ENCODE peak calls at places on chromosomes 2 and 18, in six cellular contexts. P is GM23248, V is ovary, T is stomach, Y is esophagus squamous epithelium, S is heart left ventricle. G is an unnamed sample.

GRCh38 chr18:2881088-2881487 is 34.3 kb downstream of the EMILIN2 start:
- DNase-seq in P (peak), S (no peak), T (no peak), V (no peak), Y (no peak), G (no peak)

GRCh38 chr2:43228782-43229659 is 2.6 kb upstream of the ZFP36L2 start:
- DNase-seq in S (no peak), T (no peak), Y (no peak), P (peak), V (no peak), G (no peak)

GRCh38 chr2:70964596-70965386 is 13.6 kb upstream of the ANKRD53 start:
- DNase-seq in T (peak), Y (no peak), P (peak), S (peak), V (peak), G (no peak)

GRCh38 chr2:11375025-11375688 is 30.7 kb upstream of the ROCK2 start:
- DNase-seq in V (no peak), S (no peak), P (no peak), T (no peak), Y (no peak), G (peak)

GRCh38 chr2:137659616-137660015 is 304.7 kb upstream of the HNMT start:
- DNase-seq in P (peak), S (no peak), V (no peak), Y (no peak), T (no peak), G (no peak)

GRCh38 chr2:231557571-231558217 is 27.4 kb upstream of the NMUR1 start:
- DNase-seq in S (peak), Y (peak), P (peak), V (peak), T (peak), G (peak)

GRCh38 chr18:40152859-40153258 is 1802.2 kb upstream of the PIK3C3 start:
- DNase-seq in Y (no peak), S (no peak), T (no peak), V (no peak), P (peak), G (no peak)

GRCh38 chr18:65753520-65753919 is 2.7 kb downstream of the CDH7 start:
- DNase-seq in P (no peak), T (no peak), V (no peak), S (no peak), Y (no peak), G (peak)

GRCh38 chr2:204753841-204754240 is 208.6 kb downstream of the PARD3B start:
- DNase-seq in Y (no peak), S (no peak), T (no peak), P (peak), V (no peak), G (no peak)

GRCh38 chr18:46099463-46099862 is 1.4 kb upstream of the ATP5F1A start:
- DNase-seq in Y (no peak), V (no peak), T (no peak), P (no peak), S (no peak), G (no peak)

GRCh38 chr18:11146238-11146946 is 3.0 kb downstream of the PIEZO2 start:
- DNase-seq in S (peak), T (no peak), P (no peak), Y (no peak), V (no peak), G (no peak)

GRCh38 chr18:23177433-23178072 is 42.3 kb downstream of the CABLES1 start:
- DNase-seq in T (no peak), P (no peak), S (no peak), Y (no peak), V (no peak), G (no peak)

GRCh38 chr2:26471278-26471677 is 6.6 kb downstream of the OTOF start:
- DNase-seq in P (no peak), Y (no peak), T (no peak), V (no peak), S (no peak), G (no peak)

GRCh38 chr2:188798159-188798558 is 176.0 kb upstream of the COL3A1 start:
- DNase-seq in S (no peak), P (peak), Y (no peak), V (no peak), T (no peak), G (peak)

GRCh38 chr2:102301867-102302362 is 9.4 kb upstream of the IL1RL1 start:
- DNase-seq in Y (no peak), P (peak), S (no peak), V (no peak), T (no peak), G (no peak)

GRCh38 chr18:43651067-43651466 is 373.8 kb upstream of the SYT4 start:
- DNase-seq in V (no peak), S (no peak), Y (no peak), T (no peak), P (no peak), G (no peak)

GRCh38 chr18:57561728-57562423 is 24.6 kb downstream of the FECH start:
- DNase-seq in T (no peak), P (peak), S (no peak), Y (no peak), V (no peak), G (peak)

GRCh38 chr2:69955029-69955428 is 6.4 kb downstream of the ASPRV1 start:
- DNase-seq in V (no peak), P (peak), Y (no peak), S (no peak), T (no peak), G (no peak)

GRCh38 chr2:193240752-193241151 is 1046.0 kb upstream of the TMEFF2 start:
- DNase-seq in T (no peak), S (no peak), V (no peak), Y (no peak), P (peak), G (peak)

GRCh38 chr2:228875152-228875875 is 395.8 kb downstream of the PID1 start:
- DNase-seq in P (peak), V (no peak), S (no peak), Y (no peak), T (no peak), G (peak)

GRCh38 chr2:187959821-187960220 is 331.9 kb upstream of the GULP1 start:
- DNase-seq in S (no peak), P (peak), V (no peak), T (no peak), Y (no peak), G (no peak)

GRCh38 chr2:219127236-219127635 is 33.4 kb downstream of the NHEJ1 start:
- DNase-seq in P (no peak), V (no peak), T (no peak), S (no peak), Y (no peak), G (no peak)

GRCh38 chr2:17915099-17915498 is 36.6 kb downstream of the KCNS3 start:
- DNase-seq in V (no peak), Y (no peak), T (no peak), S (no peak), P (no peak), G (no peak)

GRCh38 chr2:7027436-7027835 is 110.2 kb downstream of the RNF144A start:
- DNase-seq in Y (no peak), V (no peak), P (no peak), T (no peak), S (no peak), G (no peak)

GRCh38 chr2:136932700-136933099 is 167.4 kb downstream of the THSD7B start:
- DNase-seq in P (peak), T (no peak), V (no peak), S (no peak), Y (no peak), G (peak)

GRCh38 chr2:34738691-34739090 is 1139.6 kb upstream of the FAM98A start:
- DNase-seq in Y (no peak), S (no peak), V (no peak), T (no peak), P (no peak), G (peak)

GRCh38 chr2:206611736-206612135 is 30.6 kb upstream of the FAM237A start:
- DNase-seq in V (no peak), Y (no peak), T (no peak), P (no peak), S (no peak), G (no peak)

GRCh38 chr2:227205701-227206100 is 41.3 kb downstream of the COL4A3 start:
- DNase-seq in S (no peak), P (no peak), Y (no peak), T (no peak), V (no peak), G (no peak)

GRCh38 chr18:26941608-26942007 is 76.1 kb upstream of the AQP4 start:
- DNase-seq in P (no peak), S (no peak), Y (no peak), V (no peak), T (no peak), G (no peak)

GRCh38 chr2:207282916-207283315 is 117.2 kb upstream of the KLF7 start:
- DNase-seq in T (no peak), Y (no peak), P (peak), V (no peak), S (no peak), G (no peak)

GRCh38 chr2:218852911-218853667 is 6.5 kb upstream of the WNT6 start:
- DNase-seq in V (peak), T (peak), S (no peak), Y (no peak), P (peak), G (peak)

GRCh38 chr18:8196238-8196637 is 413.0 kb upstream of the RAB12 start:
- DNase-seq in S (no peak), T (no peak), V (no peak), Y (no peak), P (no peak), G (no peak)

GRCh38 chr18:8186413-8186812 is 422.8 kb upstream of the RAB12 start:
- DNase-seq in V (no peak), S (no peak), T (no peak), P (no peak), Y (no peak), G (no peak)

GRCh38 chr18:8188196-8188595 is 421.0 kb upstream of the RAB12 start:
- DNase-seq in Y (no peak), T (no peak), V (no peak), P (peak), S (no peak), G (peak)

DNA sequence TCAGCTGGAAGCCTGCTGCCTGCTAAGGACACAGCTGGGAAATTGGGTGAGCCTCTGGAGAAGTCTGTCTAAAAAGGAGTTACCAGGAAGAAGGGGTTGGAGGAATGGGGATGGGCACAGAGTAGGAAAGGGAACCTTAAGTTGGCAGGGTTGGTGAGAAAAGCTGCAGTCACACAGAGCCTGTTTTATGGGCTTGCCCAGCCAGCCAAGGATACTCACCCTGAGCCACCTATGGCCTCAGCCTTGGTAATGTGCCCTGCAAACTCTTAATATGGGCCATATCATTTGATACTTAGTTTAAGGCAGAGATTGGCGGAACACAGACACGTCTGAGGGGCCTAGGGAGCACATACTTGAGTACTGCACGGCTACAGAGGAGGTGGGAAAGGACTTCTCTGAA is 418.3 kb upstream of the RAB12 start:
- DNase-seq in S (no peak), V (no peak), P (no peak), T (no peak), Y (no peak), G (no peak)
- H3K27ac ChIP-seq in S (no peak), V (no peak), P (no peak), T (no peak), Y (no peak), G (no peak)

GRCh38 chr2:28896906-28897305 is 2.4 kb downstream of the WDR43 start:
- DNase-seq in S (no peak), T (no peak), Y (no peak), P (peak), V (no peak), G (no peak)
- H3K4me3 ChIP-seq in S (no peak), T (no peak), Y (no peak), P (peak), V (no peak), G (no peak)

GRCh38 chr2:33509908-33510588 is 33.6 kb downstream of the RASGRP3 start:
- DNase-seq in V (no peak), S (no peak), Y (no peak), T (no peak), P (no peak), G (no peak)

GRCh38 chr2:33513480-33513879 is 37.0 kb downstream of the RASGRP3 start:
- DNase-seq in T (no peak), Y (no peak), V (no peak), S (no peak), P (no peak), G (no peak)

GRCh38 chr2:33512112-33512511 is 35.7 kb downstream of the RASGRP3 start:
- DNase-seq in T (no peak), P (no peak), Y (no peak), V (no peak), S (no peak), G (no peak)

GRCh38 chr2:33510589-33510968 is 34.1 kb downstream of the RASGRP3 start:
- DNase-seq in S (no peak), P (peak), V (no peak), T (no peak), Y (no peak), G (no peak)

GRCh38 chr2:33511141-33511540 is 34.7 kb downstream of the RASGRP3 start:
- DNase-seq in V (no peak), Y (no peak), S (no peak), P (no peak), T (no peak), G (no peak)
- H3K27ac ChIP-seq in V (no peak), Y (no peak), S (no peak), P (no peak), T (no peak), G (no peak)

GRCh38 chr2:241659150-241659739 is 21.8 kb downstream of the ATG4B start:
- DNase-seq in S (peak), P (peak), T (peak), V (peak), Y (no peak), G (peak)
- H3K4me3 ChIP-seq in S (no peak), P (no peak), T (no peak), V (no peak), Y (no peak), G (no peak)

GRCh38 chr2:152245653-152246052 is 70.1 kb upstream of the STAM2 start:
- DNase-seq in Y (no peak), T (no peak), V (no peak), P (no peak), S (no peak), G (no peak)

GRCh38 chr2:152242787-152243472 is 67.4 kb upstream of the STAM2 start:
- DNase-seq in T (no peak), V (no peak), Y (no peak), P (no peak), S (no peak), G (no peak)

GRCh38 chr2:152243723-152244122 is 68.2 kb upstream of the STAM2 start:
- DNase-seq in V (no peak), T (no peak), S (no peak), Y (no peak), P (no peak), G (no peak)

GRCh38 chr2:152241956-152242355 is 66.4 kb upstream of the STAM2 start:
- DNase-seq in T (no peak), S (no peak), Y (no peak), V (no peak), P (no peak), G (no peak)

DNA sequence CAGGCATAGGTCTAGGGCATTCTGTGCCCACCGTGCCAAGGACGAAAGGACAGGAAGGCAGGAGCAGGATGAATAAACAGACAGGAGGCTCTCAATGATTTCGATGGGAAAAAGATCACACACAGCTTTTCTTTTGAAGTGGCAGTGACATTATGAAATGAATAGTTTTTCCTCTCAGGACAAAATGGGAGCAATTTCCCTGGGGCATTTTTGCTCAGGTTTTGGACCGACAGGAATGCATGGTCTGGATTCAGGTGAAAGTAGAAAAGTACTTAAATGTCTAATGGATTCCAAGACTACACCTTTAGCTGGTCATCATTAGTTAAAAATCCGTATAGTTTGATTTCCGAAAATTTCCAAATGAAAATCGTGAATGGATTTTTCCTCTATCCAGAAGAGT is 68.7 kb upstream of the STAM2 start:
- DNase-seq in V (no peak), Y (no peak), T (no peak), P (no peak), S (no peak), G (no peak)
- H3K27ac ChIP-seq in V (no peak), Y (no peak), T (no peak), P (no peak), S (no peak), G (no peak)

DNA sequence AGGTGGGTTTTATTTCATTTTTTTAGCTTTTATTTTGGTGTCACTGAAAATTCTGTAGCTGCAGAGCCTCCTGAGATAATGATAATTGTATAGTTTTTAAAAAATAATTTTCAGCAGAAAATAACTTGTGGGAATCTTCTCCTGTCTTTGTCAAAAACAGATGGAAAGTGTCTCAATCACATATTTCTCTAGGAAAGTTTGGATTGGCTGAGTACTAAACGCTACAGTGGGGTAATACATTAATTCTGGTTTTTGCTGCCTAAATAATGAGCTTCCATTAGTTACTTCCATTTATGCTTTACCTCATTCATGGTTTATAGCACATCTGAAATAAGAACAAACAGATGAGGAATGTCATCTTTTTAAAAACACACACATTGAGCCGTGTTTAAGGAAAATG is 2.2 kb downstream of the TWIST2 start:
- DNase-seq in P (peak), Y (no peak), S (no peak), T (no peak), V (no peak), G (no peak)
- H3K4me3 ChIP-seq in P (peak), Y (peak), S (no peak), T (peak), V (peak), G (no peak)

GRCh38 chr2:55585451-55586079 is 31.9 kb downstream of the PPP4R3B start:
- DNase-seq in Y (no peak), P (peak), T (no peak), S (no peak), V (no peak), G (no peak)
- H3K27ac ChIP-seq in Y (no peak), P (peak), T (no peak), S (no peak), V (no peak), G (no peak)

G was measured in SJCRH30.